ENCODE peak calls at places on chromosomes 1 and 21, in ten cellular contexts. X is left ventricle myocardium inferior, C is WTC11, Q is H9, G is left lung, U is cardiac fibroblast, S is A549, N is stomach, Z is AG09319, Y is bronchial epithelial cell. P is an unnamed sample.

GRCh38 chr1:7549277-7549676 is 221.8 kb upstream of the VAMP3 start:
- DNase-seq in X (no peak), C (no peak), Q (no peak), G (peak), U (peak), S (peak), N (no peak), Z (peak), Y (peak), P (peak)

GRCh38 chr21:42474982-42475381 is 21.0 kb downstream of the RSPH1 start:
- DNase-seq in X (no peak), C (no peak), Q (no peak), G (no peak), U (no peak), S (no peak), N (peak), Z (no peak), Y (peak), P (no peak)

GRCh38 chr21:29208666-29209059 is 78.2 kb downstream of the MAP3K7CL start:
- DNase-seq in X (no peak), C (no peak), Q (no peak), G (no peak), U (peak), S (peak), N (no peak), Z (peak), Y (peak), P (no peak)

GRCh38 chr1:47449702-47450552 is 12.1 kb downstream of the FOXD2 start:
- DNase-seq in X (peak), C (peak), Q (peak), G (peak), U (no peak), S (peak), N (peak), Z (no peak), Y (no peak), P (peak)

GRCh38 chr1:47317841-47318240 is 3.9 kb upstream of the STIL start:
- DNase-seq in X (no peak), C (no peak), Q (no peak), G (no peak), U (peak), S (no peak), N (no peak), Z (no peak), Y (peak), P (no peak)

GRCh38 chr1:212166296-212167039 is 118.7 kb upstream of the PPP2R5A start:
- DNase-seq in X (no peak), C (no peak), Q (no peak), G (no peak), U (no peak), S (no peak), N (no peak), Z (no peak), Y (no peak), P (no peak)

GRCh38 chr21:35265170-35265877 is 216.2 kb upstream of the RUNX1 start:
- DNase-seq in X (no peak), C (no peak), Q (no peak), G (no peak), U (peak), S (peak), N (no peak), Z (no peak), Y (peak), P (peak)

GRCh38 chr1:108663074-108663473 is 2.2 kb upstream of the HENMT1 start:
- DNase-seq in X (no peak), C (no peak), Q (no peak), G (no peak), U (no peak), S (no peak), N (no peak), Z (no peak), Y (no peak), P (no peak)

GRCh38 chr21:26581818-26582217 is 8.7 kb upstream of the CYYR1 start:
- DNase-seq in X (no peak), C (no peak), Q (no peak), G (no peak), U (no peak), S (no peak), N (no peak), Z (no peak), Y (no peak), P (no peak)

GRCh38 chr1:210236840-210237409 is 4.3 kb downstream of the SERTAD4 start:
- DNase-seq in X (peak), C (no peak), Q (no peak), G (no peak), U (peak), S (no peak), N (no peak), Z (no peak), Y (no peak), P (no peak)

GRCh38 chr1:31372051-31372450 is 825 bp downstream of the FABP3 start:
- DNase-seq in X (no peak), C (no peak), Q (no peak), G (no peak), U (no peak), S (no peak), N (peak), Z (no peak), Y (no peak), P (no peak)

GRCh38 chr1:31374511-31375196 is 1.8 kb upstream of the FABP3 start:
- DNase-seq in X (peak), C (no peak), Q (no peak), G (peak), U (peak), S (no peak), N (peak), Z (peak), Y (no peak), P (no peak)

GRCh38 chr1:31373897-31374486 is 1.1 kb upstream of the FABP3 start:
- DNase-seq in X (no peak), C (no peak), Q (no peak), G (no peak), U (no peak), S (no peak), N (no peak), Z (no peak), Y (no peak), P (no peak)

GRCh38 chr1:31371560-31371959 is 1.3 kb downstream of the FABP3 start:
- DNase-seq in X (no peak), C (no peak), Q (no peak), G (no peak), U (no peak), S (no peak), N (no peak), Z (no peak), Y (no peak), P (no peak)

DNA sequence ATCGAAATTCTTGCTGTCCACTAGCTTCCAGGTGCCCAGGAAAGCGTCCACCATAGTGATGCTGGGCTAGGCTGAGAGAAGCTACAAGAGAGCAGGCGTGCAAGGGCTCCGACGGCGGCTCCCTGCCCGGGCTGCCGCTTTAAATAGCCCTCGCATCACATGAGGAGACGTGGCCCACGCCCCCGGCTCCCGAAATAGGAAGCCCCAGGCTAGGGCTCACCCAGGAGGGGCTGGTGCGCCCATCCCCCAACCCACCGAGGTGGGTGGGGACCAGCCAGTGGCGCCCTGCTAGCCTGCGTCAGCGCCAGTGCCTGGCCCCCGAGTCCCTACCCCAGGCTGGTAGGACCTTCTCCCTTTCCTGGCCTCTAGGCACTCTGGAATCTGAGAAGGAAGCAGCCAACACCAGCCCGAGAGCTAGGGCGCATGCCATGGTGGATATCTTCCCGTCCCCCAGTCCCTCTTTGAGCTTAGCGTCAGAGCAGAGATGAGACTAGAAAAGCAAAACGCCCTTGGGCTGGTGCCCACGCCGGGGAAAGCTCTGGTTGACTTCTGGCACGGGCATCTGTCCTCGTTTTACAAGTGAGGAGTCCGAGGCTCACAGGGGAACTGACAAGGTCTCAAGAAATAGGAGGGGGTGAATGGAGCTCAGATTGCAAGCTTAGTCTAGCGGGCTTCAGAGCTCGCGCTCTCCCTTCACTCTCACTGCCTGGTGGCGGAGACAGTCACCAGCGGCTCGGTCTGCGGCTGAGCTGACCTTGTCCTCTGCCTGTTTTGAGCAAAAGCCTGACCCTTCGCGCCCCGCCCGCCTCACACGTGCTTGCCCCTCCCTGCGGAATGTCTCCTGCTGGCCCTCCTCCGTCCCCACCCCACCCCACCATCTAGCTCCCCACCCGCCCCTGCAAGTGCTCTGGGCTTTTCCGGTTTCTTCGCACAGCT is at the start of gene FABP3:
- DNase-seq in X (peak), C (peak), Q (peak), G (peak), U (peak), S (no peak), N (peak), Z (no peak), Y (peak), P (peak)
- TF ChIP-seq CTCF in X (no peak), C (no peak), Q (no peak), G (no peak), U (no peak), S (no peak), N (no peak), Z (no peak), Y (no peak), P (no peak)

GRCh38 chr21:38716088-38716487 is 89.6 kb upstream of the ETS2 start:
- DNase-seq in X (no peak), C (no peak), Q (no peak), G (no peak), U (no peak), S (no peak), N (no peak), Z (no peak), Y (no peak), P (no peak)

GRCh38 chr21:38716942-38717341 is 88.8 kb upstream of the ETS2 start:
- DNase-seq in X (no peak), C (no peak), Q (no peak), G (no peak), U (no peak), S (no peak), N (no peak), Z (no peak), Y (peak), P (no peak)

GRCh38 chr21:38714998-38715397 is 90.7 kb upstream of the ETS2 start:
- DNase-seq in X (no peak), C (no peak), Q (no peak), G (no peak), U (no peak), S (no peak), N (no peak), Z (no peak), Y (peak), P (no peak)

DNA sequence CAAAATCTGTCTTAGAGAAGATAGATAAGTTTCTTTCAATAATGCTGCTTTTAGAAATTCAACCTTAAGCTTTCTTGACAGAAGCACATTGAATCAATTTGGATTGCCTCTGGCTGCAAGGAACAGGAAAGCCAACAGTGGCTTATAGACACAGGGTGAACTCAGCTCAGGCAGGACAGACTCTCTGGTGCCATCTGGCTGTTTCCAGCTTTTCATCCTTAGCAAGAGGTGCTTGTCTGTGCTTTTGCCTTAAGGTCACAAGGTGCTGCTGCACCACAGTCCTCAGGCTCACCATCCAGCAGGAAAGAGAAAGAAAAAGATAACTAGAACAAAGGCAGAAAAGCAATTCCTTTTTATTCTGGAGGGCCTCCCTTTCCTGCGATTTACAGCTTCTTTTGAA is 93.7 kb upstream of the ETS2 start:
- DNase-seq in X (no peak), C (peak), Q (peak), G (no peak), U (peak), S (peak), N (no peak), Z (no peak), Y (peak), P (peak)
- TF ChIP-seq CTCF in X (peak), C (no peak), Q (peak), G (peak), U (peak), S (peak), N (peak), Z (peak), Y (peak), P (no peak)

DNA sequence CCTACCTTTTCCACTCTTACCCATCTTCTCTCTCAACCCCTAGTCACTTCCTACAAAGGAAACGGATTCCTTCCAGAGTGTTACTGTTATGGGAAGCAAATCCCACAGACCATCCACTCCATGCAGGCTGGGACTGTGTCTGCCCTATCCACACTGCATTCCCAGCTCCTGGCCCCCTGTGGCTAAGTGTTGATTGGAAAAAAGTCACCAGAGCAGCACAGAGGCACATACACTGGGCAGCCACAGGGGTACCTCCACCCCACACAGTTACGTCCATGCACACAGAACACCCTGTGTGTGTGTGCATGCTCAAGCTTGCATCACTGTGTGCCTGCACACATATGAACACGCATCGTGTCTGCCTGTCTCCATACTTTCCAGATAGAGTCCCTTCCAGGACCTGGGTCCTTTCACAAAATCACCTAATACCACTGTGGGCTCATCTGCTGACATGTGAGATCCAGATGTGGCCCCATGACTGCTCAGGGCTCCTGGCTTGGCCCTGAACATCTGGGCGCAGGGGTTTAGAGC is 4.2 kb upstream of the SERINC2 start:
- DNase-seq in X (no peak), C (no peak), Q (no peak), G (no peak), U (no peak), S (no peak), N (no peak), Z (no peak), Y (no peak), P (no peak)
- TF ChIP-seq CTCF in X (no peak), C (no peak), Q (no peak), G (no peak), U (no peak), S (no peak), N (no peak), Z (no peak), Y (no peak), P (no peak)

DNA sequence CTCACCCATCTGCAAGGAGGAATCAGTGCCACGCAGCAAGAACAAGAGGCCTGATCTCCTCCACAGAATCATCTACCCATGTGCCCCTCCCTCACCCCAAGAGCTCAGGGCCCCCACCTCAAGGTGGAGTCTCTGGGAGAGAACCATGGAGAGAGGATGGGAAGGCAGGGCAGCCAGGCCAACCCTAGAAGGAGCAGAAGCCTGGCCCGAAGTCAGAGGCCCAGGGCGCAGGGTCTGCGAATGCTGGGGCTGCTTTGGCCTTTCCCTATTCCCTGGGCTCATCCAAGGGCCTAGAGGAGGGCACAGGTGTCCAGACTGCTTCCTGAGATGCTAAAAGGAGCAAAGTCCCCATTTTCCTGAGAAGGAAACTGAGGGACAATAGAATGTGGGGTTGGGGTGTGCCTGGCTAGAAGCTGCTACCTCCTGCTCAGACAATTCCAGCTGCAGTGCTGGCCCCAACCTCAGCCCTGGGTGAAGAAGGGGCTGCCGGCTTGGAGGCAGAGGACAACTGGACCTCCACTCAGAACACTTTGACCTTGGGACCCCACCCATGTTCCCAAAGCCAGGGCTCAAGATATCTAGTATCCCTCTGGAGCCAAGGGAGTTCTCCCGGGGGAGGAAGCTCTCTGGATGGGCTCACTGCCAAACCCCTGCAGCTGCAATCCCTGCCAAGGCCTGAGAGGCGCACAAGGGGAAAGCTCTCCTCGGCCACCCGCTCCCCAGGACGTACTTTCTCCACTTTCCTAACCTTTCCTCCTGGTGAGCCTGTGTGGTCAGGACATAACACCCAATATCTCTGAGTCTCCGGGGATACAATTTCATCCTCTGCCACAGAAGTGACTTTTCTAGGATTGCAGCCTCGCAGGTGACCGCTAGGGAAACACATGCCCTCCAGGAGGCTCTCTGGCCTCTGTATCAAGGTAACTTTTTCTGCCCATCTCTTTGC is 16.6 kb upstream of the LEMD1 start:
- DNase-seq in X (peak), C (peak), Q (no peak), G (peak), U (peak), S (peak), N (peak), Z (no peak), Y (peak), P (peak)
- TF ChIP-seq CTCF in X (peak), C (no peak), Q (peak), G (peak), U (peak), S (peak), N (peak), Z (peak), Y (peak), P (peak)

GRCh38 chr1:175318633-175319032 is 126.1 kb upstream of the KIAA0040 start:
- DNase-seq in X (no peak), C (no peak), Q (no peak), G (no peak), U (no peak), S (no peak), N (no peak), Z (no peak), Y (no peak), P (no peak)

GRCh38 chr1:175319912-175320230 is 127.3 kb upstream of the KIAA0040 start:
- DNase-seq in X (no peak), C (no peak), Q (no peak), G (no peak), U (no peak), S (no peak), N (no peak), Z (no peak), Y (no peak), P (no peak)

GRCh38 chr1:175317795-175318194 is 125.2 kb upstream of the KIAA0040 start:
- DNase-seq in X (no peak), C (no peak), Q (no peak), G (no peak), U (peak), S (no peak), N (peak), Z (no peak), Y (no peak), P (no peak)

GRCh38 chr1:175320804-175321203 is 128.2 kb upstream of the KIAA0040 start:
- DNase-seq in X (no peak), C (no peak), Q (no peak), G (no peak), U (no peak), S (no peak), N (no peak), Z (no peak), Y (no peak), P (no peak)

GRCh38 chr1:175319112-175319911 is 126.7 kb upstream of the KIAA0040 start:
- DNase-seq in X (peak), C (peak), Q (peak), G (peak), U (peak), S (peak), N (peak), Z (peak), Y (peak), P (peak)
- TF ChIP-seq CTCF in X (peak), C (peak), Q (peak), G (peak), U (peak), S (peak), N (peak), Z (peak), Y (peak), P (peak)

GRCh38 chr1:6099787-6100765 is 54.4 kb downstream of the KCNAB2 start:
- DNase-seq in X (peak), C (peak), Q (no peak), G (no peak), U (no peak), S (peak), N (no peak), Z (no peak), Y (no peak), P (peak)
- TF ChIP-seq CTCF in X (peak), C (no peak), Q (peak), G (no peak), U (no peak), S (no peak), N (no peak), Z (no peak), Y (peak), P (no peak)

GRCh38 chr1:49252917-49253316 is 476.2 kb upstream of the BEND5 start:
- DNase-seq in X (no peak), C (no peak), Q (no peak), G (no peak), U (no peak), S (no peak), N (no peak), Z (no peak), Y (no peak), P (no peak)

GRCh38 chr1:49251385-49251784 is 474.7 kb upstream of the BEND5 start:
- DNase-seq in X (no peak), C (peak), Q (peak), G (no peak), U (no peak), S (no peak), N (no peak), Z (no peak), Y (no peak), P (no peak)
- TF ChIP-seq CTCF in X (no peak), C (no peak), Q (no peak), G (no peak), U (no peak), S (no peak), N (no peak), Z (no peak), Y (no peak), P (no peak)

P was measured in Calu3.